ENCODE peak calls at places on chromosomes 5 and 9, in five cellular contexts. F is stimulated activated CD4-positive, alpha-beta T cell treated with anti-CD3 and anti-CD28 coated beads, Interleukin-4, amount 100 ng/mL, for 4 hours; I is adrenal gland; Z is WTC11; Q is GM23338. O is an unnamed sample.

GRCh38 chr9:17847908-17848307 is 269.0 kb downstream of the SH3GL2 start:
- DNase-seq in F (no peak), Q (no peak), Z (no peak), I (no peak), O (no peak)

GRCh38 chr9:93589688-93590087 is 13.3 kb downstream of the PHF2 start:
- DNase-seq in I (peak; percentile 79), F (no peak), Z (no peak), Q (no peak), O (no peak)

GRCh38 chr5:80483636-80484232 is 4.2 kb upstream of the FAM151B start:
- DNase-seq in Z (no peak), Q (no peak), F (no peak), I (no peak), O (no peak)

GRCh38 chr9:95206143-95206542 is 111.4 kb downstream of the FANCC start:
- DNase-seq in Z (no peak), F (no peak), I (no peak), Q (no peak), O (no peak)

GRCh38 chr9:134391319-134392231 is 65.3 kb downstream of the RXRA start:
- DNase-seq in F (peak; percentile 70), I (no peak), Q (no peak), Z (no peak), O (no peak)

GRCh38 chr9:69762527-69762926 is 2.7 kb upstream of the PTAR1 start:
- DNase-seq in I (no peak), F (no peak), Q (no peak), Z (no peak), O (no peak)

GRCh38 chr5:107743357-107744000 is 72.7 kb upstream of the EFNA5 start:
- DNase-seq in Q (no peak), F (no peak), Z (no peak), I (no peak), O (no peak)

GRCh38 chr9:71509054-71509453 is 259.3 kb downstream of the CEMIP2 start:
- DNase-seq in Z (no peak), Q (peak; percentile 4), I (no peak), F (no peak), O (no peak)

GRCh38 chr9:134386951-134387831 is 60.9 kb downstream of the RXRA start:
- DNase-seq in I (peak; percentile 80), F (no peak), Z (no peak), Q (no peak), O (no peak)

GRCh38 chr9:113368960-113369582 is 7.7 kb downstream of the HDHD3 start:
- DNase-seq in F (no peak), I (no peak), Q (no peak), Z (no peak), O (no peak)

GRCh38 chr9:114499528-114499927 is 5.7 kb downstream of the WHRN start:
- DNase-seq in Z (no peak), I (no peak), Q (no peak), F (no peak), O (peak; percentile 8)

GRCh38 chr5:102099766-102100331 is 196.2 kb downstream of the SLCO4C1 start:
- DNase-seq in Q (no peak), F (no peak), Z (no peak), I (no peak), O (no peak)

GRCh38 chr5:75886706-75887105 is 169.5 kb upstream of the POC5 start:
- DNase-seq in I (no peak), F (no peak), Z (no peak), Q (no peak), O (no peak)

GRCh38 chr9:81789751-81790150 is 100.4 kb upstream of the TLE1 start:
- DNase-seq in Z (no peak), I (no peak), F (no peak), Q (no peak), O (no peak)

GRCh38 chr9:1619915-1620705 is 395.0 kb upstream of the SMARCA2 start:
- DNase-seq in F (no peak), Q (peak; percentile 51), Z (no peak), I (no peak), O (no peak)

GRCh38 chr5:126095001-126095400 is 328.2 kb upstream of the GRAMD2B start:
- DNase-seq in Z (no peak), I (no peak), Q (no peak), F (no peak), O (no peak)

GRCh38 chr5:80059354-80059980 is 24.3 kb downstream of the THBS4 start:
- DNase-seq in Z (no peak), Q (no peak), F (no peak), I (no peak), O (no peak)

GRCh38 chr9:4262735-4263141 is 37.1 kb downstream of the GLIS3 start:
- DNase-seq in I (no peak), Q (peak; percentile 26), Z (no peak), F (no peak), O (no peak)

GRCh38 chr9:108869092-108869725 is 7.1 kb downstream of the ACTL7A start:
- DNase-seq in Q (no peak), Z (no peak), F (no peak), I (no peak), O (no peak)

GRCh38 chr5:140145818-140146522 is 20.2 kb downstream of the IGIP start:
- DNase-seq in Q (peak; percentile 80), F (peak; percentile 59), Z (peak; percentile 71), I (peak; percentile 83), O (peak; percentile 76)

GRCh38 chr5:54838843-54839242 is 146.6 kb downstream of the ESM1 start:
- DNase-seq in F (no peak), Z (no peak), I (no peak), Q (no peak), O (no peak)

GRCh38 chr9:114099523-114100270 is 605 bp upstream of the KIF12 start:
- DNase-seq in Q (no peak), Z (no peak), I (no peak), F (no peak), O (no peak)

GRCh38 chr5:36900279-36900678 is 23.7 kb downstream of the NIPBL start:
- DNase-seq in F (no peak), I (no peak), Q (no peak), Z (no peak), O (no peak)

GRCh38 chr5:167916706-167917105 is 374.7 kb upstream of the WWC1 start:
- DNase-seq in Q (peak; percentile 28), F (no peak), I (peak; percentile 21), Z (no peak), O (peak; percentile 80)

GRCh38 chr9:114153761-114154596 is 1.4 kb upstream of the COL27A1 start:
- DNase-seq in Z (peak; percentile 74), Q (peak; percentile 93), I (peak; percentile 43), F (no peak), O (peak; percentile 78)

GRCh38 chr9:89312154-89312616 is 1.2 kb downstream of the CKS2 start:
- DNase-seq in Z (no peak), Q (peak; percentile 46), F (no peak), I (no peak), O (peak; percentile 36)

GRCh38 chr9:93577045-93577939 is 908 bp downstream of the PHF2 start:
- DNase-seq in I (peak; percentile 46), F (peak; percentile 21), Q (peak; percentile 59), Z (no peak), O (peak; percentile 68)

GRCh38 chr5:6660704-6661103 is 27.5 kb downstream of the SRD5A1 start:
- DNase-seq in I (no peak), F (no peak), Z (no peak), Q (no peak), O (no peak)

GRCh38 chr5:161096006-161096405 is 244.0 kb upstream of the ATP10B start:
- DNase-seq in F (no peak), Z (no peak), Q (no peak), I (no peak), O (no peak)

GRCh38 chr5:109757490-109757889 is 67.8 kb downstream of the MAN2A1 start:
- DNase-seq in Q (no peak), F (no peak), I (no peak), Z (no peak), O (no peak)

GRCh38 chr9:88852794-88853193 is 138.5 kb upstream of the S1PR3 start:
- DNase-seq in Q (peak; percentile 25), F (no peak), Z (no peak), I (peak; percentile 40), O (peak; percentile 77)

GRCh38 chr9:69122391-69123141 is 51.5 kb upstream of the TJP2 start:
- DNase-seq in Q (peak; percentile 82), I (no peak), F (no peak), Z (no peak), O (peak; percentile 74)

GRCh38 chr5:141003791-141004601 is 37.7 kb downstream of the PCDHAC2 start:
- DNase-seq in F (no peak), Z (no peak), Q (peak; percentile 70), I (no peak), O (peak; percentile 81)

GRCh38 chr9:34363619-34364351 is 12.9 kb downstream of the MYORG start:
- DNase-seq in Z (peak; percentile 28), I (no peak), Q (peak; percentile 63), F (no peak), O (peak; percentile 68)

O was measured in ELF-1.